ENCODE peak calls at places on chromosomes 6 and 20, in seven cellular contexts. Q is stromal cell of bone marrow; Y is left cardiac atrium; D is kidney; M is naive thymus-derived CD4-positive, alpha-beta T cell; U is AG09309; H is sigmoid colon. Z is an unnamed sample.
A peak's percentile ranks its signal among the peaks of the same experiment; 100 is the strongest.

GRCh38 chr6:143823463-143824006 is 19.6 kb upstream of the LTV1 start:
- DNase-seq in U (no peak), M (no peak), Q (no peak), Y (no peak), H (no peak), D (no peak), Z (no peak)

GRCh38 chr6:135586844-135587243 is 89.3 kb upstream of the AHI1 start:
- DNase-seq in U (no peak), M (no peak), H (no peak), D (no peak), Q (no peak), Y (no peak), Z (no peak)

GRCh38 chr6:13427838-13428527 is 59.4 kb downstream of the GFOD1 start:
- DNase-seq in Y (peak; percentile 61), M (peak; percentile 36), D (no peak), Q (no peak), H (no peak), U (no peak), Z (peak; percentile 24)

GRCh38 chr20:63239431-63239830 is 3.7 kb downstream of the BIRC7 start:
- DNase-seq in D (no peak), H (no peak), Y (no peak), M (no peak), U (no peak), Q (no peak), Z (no peak)

GRCh38 chr6:13559968-13560650 is 14.3 kb upstream of the SIRT5 start:
- DNase-seq in Y (no peak), H (no peak), M (no peak), Q (no peak), D (no peak), U (no peak), Z (no peak)

GRCh38 chr20:9214676-9215075 is 145.8 kb downstream of the PLCB4 start:
- DNase-seq in Y (no peak), Q (peak; percentile 84), H (no peak), M (no peak), U (peak; percentile 98), D (no peak), Z (no peak)

GRCh38 chr6:89260310-89260709 is 43.2 kb upstream of the GABRR1 start:
- DNase-seq in Y (no peak), H (no peak), D (no peak), U (no peak), Q (no peak), M (no peak), Z (no peak)

GRCh38 chr6:73264446-73264845 is 1.4 kb upstream of the KHDC1 start:
- DNase-seq in M (no peak), D (no peak), H (no peak), U (no peak), Y (no peak), Q (no peak), Z (no peak)

GRCh38 chr6:169427856-169428255 is 174.2 kb upstream of the THBS2 start:
- DNase-seq in U (no peak), D (no peak), H (peak; percentile 74), M (no peak), Y (peak; percentile 46), Q (peak; percentile 71), Z (no peak)

GRCh38 chr20:36579996-36580545 is 6.7 kb downstream of the TGIF2 start:
- DNase-seq in U (no peak), D (no peak), H (no peak), M (no peak), Q (peak; percentile 69), Y (no peak), Z (no peak)

GRCh38 chr6:156980515-156980914 is 203.3 kb downstream of the ARID1B start:
- DNase-seq in D (no peak), Y (no peak), U (no peak), H (no peak), Q (no peak), M (no peak), Z (no peak)

GRCh38 chr20:63361507-63362425 is 617 bp upstream of the CHRNA4 start:
- DNase-seq in Q (no peak), H (no peak), U (no peak), D (peak; percentile 71), M (no peak), Y (no peak), Z (no peak)

GRCh38 chr20:8118735-8119134 is 13.3 kb upstream of the PLCB1 start:
- DNase-seq in Y (no peak), Q (no peak), U (no peak), M (no peak), H (no peak), D (no peak), Z (no peak)

GRCh38 chr6:99416226-99416625 is 8.9 kb downstream of the PNISR start:
- DNase-seq in U (no peak), M (no peak), H (no peak), Q (no peak), D (no peak), Y (no peak), Z (no peak)

GRCh38 chr20:44074252-44075151 is 112.5 kb downstream of the JPH2 start:
- DNase-seq in U (no peak), Y (peak; percentile 56), D (peak; percentile 58), M (no peak), Q (peak; percentile 48), H (no peak), Z (no peak)

GRCh38 chr20:11454966-11455799 is 462.5 kb upstream of the BTBD3 start:
- DNase-seq in H (no peak), Y (no peak), Q (peak; percentile 28), D (no peak), U (peak; percentile 55), M (no peak), Z (no peak)

Z was measured in effector memory CD4-positive, alpha-beta T cell.